ENCODE peak calls at places on chromosomes 11 and 22, in four cellular contexts. One of them, this sample, is unnamed.

GRCh38 chr11:129768356-129768755 is 47.3 kb upstream of the TMEM45B start:
- DNase-seq in fibroblast of lung: no peak
- DNase-seq in heart left ventricle: no peak
- DNase-seq in KBM-7: no peak
- DNase-seq in this sample: no peak

GRCh38 chr11:40877256-40877655 is 582.2 kb downstream of the LRRC4C start:
- DNase-seq in fibroblast of lung: no peak
- DNase-seq in heart left ventricle: no peak
- DNase-seq in KBM-7: no peak
- DNase-seq in this sample: no peak

GRCh38 chr11:15829312-15829711 is 527.0 kb downstream of the SOX6 start:
- DNase-seq in fibroblast of lung: no peak
- DNase-seq in heart left ventricle: no peak
- DNase-seq in KBM-7: no peak
- DNase-seq in this sample: no peak

GRCh38 chr11:6812391-6813005 is 13.0 kb upstream of the OR6A2 start:
- DNase-seq in fibroblast of lung: peak; percentile 32
- DNase-seq in heart left ventricle: no peak
- DNase-seq in KBM-7: peak; percentile 50
- DNase-seq in this sample: no peak

GRCh38 chr22:45305456-45306065 is 4.2 kb upstream of the FAM118A start:
- DNase-seq in fibroblast of lung: no peak
- DNase-seq in heart left ventricle: no peak
- DNase-seq in KBM-7: no peak
- DNase-seq in this sample: no peak

GRCh38 chr11:128888034-128888985 is 2.8 kb upstream of the KCNJ5 start:
- DNase-seq in fibroblast of lung: no peak
- DNase-seq in heart left ventricle: no peak
- DNase-seq in KBM-7: no peak
- DNase-seq in this sample: no peak

GRCh38 chr11:118640332-118641154 is 33.1 kb downstream of the PHLDB1 start:
- DNase-seq in fibroblast of lung: no peak
- DNase-seq in heart left ventricle: no peak
- DNase-seq in KBM-7: no peak
- DNase-seq in this sample: no peak

GRCh38 chr11:118144301-118144701 is 8.3 kb downstream of the SCN4B start:
- DNase-seq in fibroblast of lung: no peak
- DNase-seq in heart left ventricle: peak; percentile 80
- DNase-seq in KBM-7: no peak
- DNase-seq in this sample: peak; percentile 28

GRCh38 chr11:83713701-83714100 is 427.5 kb upstream of the CCDC90B start:
- DNase-seq in fibroblast of lung: peak; percentile 51
- DNase-seq in heart left ventricle: no peak
- DNase-seq in KBM-7: no peak
- DNase-seq in this sample: no peak

GRCh38 chr11:1433977-1434640 is 44.4 kb downstream of the BRSK2 start:
- DNase-seq in fibroblast of lung: no peak
- DNase-seq in heart left ventricle: no peak
- DNase-seq in KBM-7: no peak
- DNase-seq in this sample: no peak

GRCh38 chr22:44567846-44568493 is 69.9 kb upstream of the RTL6 start:
- DNase-seq in fibroblast of lung: peak; percentile 59
- DNase-seq in heart left ventricle: peak; percentile 27
- DNase-seq in KBM-7: peak; percentile 31
- DNase-seq in this sample: no peak

GRCh38 chr11:112780351-112781043 is 180.7 kb upstream of the NCAM1 start:
- DNase-seq in fibroblast of lung: no peak
- DNase-seq in heart left ventricle: peak; percentile 85
- DNase-seq in KBM-7: no peak
- DNase-seq in this sample: no peak

GRCh38 chr22:23094260-23094659 is 23.9 kb downstream of the GNAZ start:
- DNase-seq in fibroblast of lung: no peak
- DNase-seq in heart left ventricle: no peak
- DNase-seq in KBM-7: no peak
- DNase-seq in this sample: no peak

GRCh38 chr22:31343235-31344191 is 2.6 kb downstream of the PATZ1 start:
- DNase-seq in fibroblast of lung: peak; percentile 22
- DNase-seq in heart left ventricle: peak; percentile 53
- DNase-seq in KBM-7: peak; percentile 45
- DNase-seq in this sample: no peak

GRCh38 chr22:42922374-42923177 is 65.5 kb upstream of the ARFGAP3 start:
- DNase-seq in fibroblast of lung: no peak
- DNase-seq in heart left ventricle: peak; percentile 19
- DNase-seq in KBM-7: peak; percentile 83
- DNase-seq in this sample: no peak

GRCh38 chr11:72730706-72731105 is 21.5 kb downstream of the ARAP1 start:
- DNase-seq in fibroblast of lung: no peak
- DNase-seq in heart left ventricle: no peak
- DNase-seq in KBM-7: no peak
- DNase-seq in this sample: no peak